ENCODE peak calls at places on chromosomes 4 and X, in seven cellular contexts. One of them, this sample, is unnamed.

GRCh38 chr4:152536545-152537182 is 772 bp upstream of the FBXW7 start:
- DNase-seq in mesothelial cell of epicardium: no peak
- DNase-seq in heart left ventricle: peak; percentile 32
- DNase-seq in NCI-H510A: peak; percentile 6
- DNase-seq in psoas muscle: no peak
- DNase-seq in stimulated activated CD8-positive, alpha-beta memory T cell treated with anti-CD3 and anti-CD28 coated beads, Interleukin-7, amount 100 ng/mL, for 24 hours: peak; percentile 52
- DNase-seq in T-cell: no peak
- DNase-seq in this sample: no peak

GRCh38 chr4:1576961-1577814 is 106.9 kb downstream of the FAM53A start:
- DNase-seq in stimulated activated CD8-positive, alpha-beta memory T cell treated with anti-CD3 and anti-CD28 coated beads, Interleukin-7, amount 100 ng/mL, for 24 hours: no peak
- DNase-seq in mesothelial cell of epicardium: no peak
- DNase-seq in T-cell: no peak
- DNase-seq in NCI-H510A: no peak
- DNase-seq in heart left ventricle: no peak
- DNase-seq in psoas muscle: peak; percentile 8
- DNase-seq in this sample: peak; percentile 13

GRCh38 chr4:163161536-163162205 is 5.0 kb downstream of the NAF1 start:
- DNase-seq in NCI-H510A: no peak
- DNase-seq in psoas muscle: no peak
- DNase-seq in mesothelial cell of epicardium: no peak
- DNase-seq in heart left ventricle: no peak
- DNase-seq in T-cell: no peak
- DNase-seq in stimulated activated CD8-positive, alpha-beta memory T cell treated with anti-CD3 and anti-CD28 coated beads, Interleukin-7, amount 100 ng/mL, for 24 hours: no peak
- DNase-seq in this sample: no peak

GRCh38 chrX:38880460-38880859 is 79.2 kb downstream of the MID1IP1 start:
- DNase-seq in stimulated activated CD8-positive, alpha-beta memory T cell treated with anti-CD3 and anti-CD28 coated beads, Interleukin-7, amount 100 ng/mL, for 24 hours: no peak
- DNase-seq in T-cell: no peak
- DNase-seq in mesothelial cell of epicardium: no peak
- DNase-seq in heart left ventricle: no peak
- DNase-seq in NCI-H510A: peak; percentile 8
- DNase-seq in psoas muscle: no peak
- DNase-seq in this sample: no peak

GRCh38 chr4:184529283-184529682 is 54.9 kb upstream of the IRF2 start:
- DNase-seq in T-cell: no peak
- DNase-seq in psoas muscle: no peak
- DNase-seq in mesothelial cell of epicardium: no peak
- DNase-seq in heart left ventricle: no peak
- DNase-seq in NCI-H510A: no peak
- DNase-seq in stimulated activated CD8-positive, alpha-beta memory T cell treated with anti-CD3 and anti-CD28 coated beads, Interleukin-7, amount 100 ng/mL, for 24 hours: no peak
- DNase-seq in this sample: no peak

GRCh38 chr4:46441116-46441859 is 51.4 kb upstream of the GABRA2 start:
- DNase-seq in NCI-H510A: no peak
- DNase-seq in mesothelial cell of epicardium: no peak
- DNase-seq in heart left ventricle: no peak
- DNase-seq in psoas muscle: no peak
- DNase-seq in stimulated activated CD8-positive, alpha-beta memory T cell treated with anti-CD3 and anti-CD28 coated beads, Interleukin-7, amount 100 ng/mL, for 24 hours: no peak
- DNase-seq in T-cell: no peak
- DNase-seq in this sample: no peak

GRCh38 chrX:155889328-155889727 is 8.2 kb downstream of the VAMP7 start:
- DNase-seq in stimulated activated CD8-positive, alpha-beta memory T cell treated with anti-CD3 and anti-CD28 coated beads, Interleukin-7, amount 100 ng/mL, for 24 hours: no peak
- DNase-seq in psoas muscle: no peak
- DNase-seq in heart left ventricle: no peak
- DNase-seq in mesothelial cell of epicardium: no peak
- DNase-seq in NCI-H510A: no peak
- DNase-seq in T-cell: no peak
- DNase-seq in this sample: no peak

GRCh38 chr4:34878961-34879360 is 1365.4 kb downstream of the ARAP2 start:
- DNase-seq in T-cell: no peak
- DNase-seq in NCI-H510A: no peak
- DNase-seq in heart left ventricle: no peak
- DNase-seq in mesothelial cell of epicardium: no peak
- DNase-seq in psoas muscle: no peak
- DNase-seq in stimulated activated CD8-positive, alpha-beta memory T cell treated with anti-CD3 and anti-CD28 coated beads, Interleukin-7, amount 100 ng/mL, for 24 hours: no peak
- DNase-seq in this sample: no peak

GRCh38 chr4:161696957-161697356 is 466.8 kb downstream of the FSTL5 start:
- DNase-seq in NCI-H510A: no peak
- DNase-seq in heart left ventricle: no peak
- DNase-seq in psoas muscle: no peak
- DNase-seq in T-cell: no peak
- DNase-seq in mesothelial cell of epicardium: no peak
- DNase-seq in stimulated activated CD8-positive, alpha-beta memory T cell treated with anti-CD3 and anti-CD28 coated beads, Interleukin-7, amount 100 ng/mL, for 24 hours: no peak
- DNase-seq in this sample: no peak

GRCh38 chr4:143558823-143559756 is 45.6 kb downstream of the SMARCA5 start:
- DNase-seq in NCI-H510A: peak; percentile 75
- DNase-seq in T-cell: peak; percentile 64
- DNase-seq in mesothelial cell of epicardium: no peak
- DNase-seq in heart left ventricle: peak; percentile 63
- DNase-seq in psoas muscle: peak; percentile 55
- DNase-seq in stimulated activated CD8-positive, alpha-beta memory T cell treated with anti-CD3 and anti-CD28 coated beads, Interleukin-7, amount 100 ng/mL, for 24 hours: peak; percentile 20
- DNase-seq in this sample: peak; percentile 85

GRCh38 chrX:30488092-30488491 is 89.5 kb downstream of the TASL start:
- DNase-seq in NCI-H510A: no peak
- DNase-seq in mesothelial cell of epicardium: no peak
- DNase-seq in heart left ventricle: no peak
- DNase-seq in psoas muscle: no peak
- DNase-seq in stimulated activated CD8-positive, alpha-beta memory T cell treated with anti-CD3 and anti-CD28 coated beads, Interleukin-7, amount 100 ng/mL, for 24 hours: no peak
- DNase-seq in T-cell: no peak
- DNase-seq in this sample: no peak

GRCh38 chr4:7691992-7692391 is 247.7 kb downstream of the AFAP1 start:
- DNase-seq in T-cell: no peak
- DNase-seq in heart left ventricle: peak; percentile 48
- DNase-seq in stimulated activated CD8-positive, alpha-beta memory T cell treated with anti-CD3 and anti-CD28 coated beads, Interleukin-7, amount 100 ng/mL, for 24 hours: no peak
- DNase-seq in NCI-H510A: peak; percentile 35
- DNase-seq in psoas muscle: no peak
- DNase-seq in mesothelial cell of epicardium: no peak
- DNase-seq in this sample: no peak

GRCh38 chrX:41029332-41029731 is 55.9 kb upstream of the USP9X start:
- DNase-seq in heart left ventricle: no peak
- DNase-seq in stimulated activated CD8-positive, alpha-beta memory T cell treated with anti-CD3 and anti-CD28 coated beads, Interleukin-7, amount 100 ng/mL, for 24 hours: no peak
- DNase-seq in T-cell: no peak
- DNase-seq in NCI-H510A: no peak
- DNase-seq in psoas muscle: no peak
- DNase-seq in mesothelial cell of epicardium: no peak
- DNase-seq in this sample: no peak

GRCh38 chr4:104064650-104065577 is 345.1 kb upstream of the TACR3 start:
- DNase-seq in NCI-H510A: peak; percentile 16
- DNase-seq in mesothelial cell of epicardium: peak; percentile 59
- DNase-seq in stimulated activated CD8-positive, alpha-beta memory T cell treated with anti-CD3 and anti-CD28 coated beads, Interleukin-7, amount 100 ng/mL, for 24 hours: no peak
- DNase-seq in psoas muscle: no peak
- DNase-seq in T-cell: no peak
- DNase-seq in heart left ventricle: peak; percentile 16
- DNase-seq in this sample: peak; percentile 53

GRCh38 chr4:112895785-112896184 is 153.7 kb upstream of the ANK2 start:
- DNase-seq in T-cell: no peak
- DNase-seq in heart left ventricle: no peak
- DNase-seq in NCI-H510A: no peak
- DNase-seq in psoas muscle: no peak
- DNase-seq in mesothelial cell of epicardium: no peak
- DNase-seq in stimulated activated CD8-positive, alpha-beta memory T cell treated with anti-CD3 and anti-CD28 coated beads, Interleukin-7, amount 100 ng/mL, for 24 hours: no peak
- DNase-seq in this sample: no peak

GRCh38 chr4:111136438-111136837 is 513.6 kb upstream of the PITX2 start:
- DNase-seq in mesothelial cell of epicardium: no peak
- DNase-seq in heart left ventricle: no peak
- DNase-seq in stimulated activated CD8-positive, alpha-beta memory T cell treated with anti-CD3 and anti-CD28 coated beads, Interleukin-7, amount 100 ng/mL, for 24 hours: no peak
- DNase-seq in T-cell: no peak
- DNase-seq in psoas muscle: no peak
- DNase-seq in NCI-H510A: no peak
- DNase-seq in this sample: no peak

GRCh38 chr4:139367421-139368090 is 65.3 kb upstream of the NDUFC1 start:
- DNase-seq in heart left ventricle: no peak
- DNase-seq in stimulated activated CD8-positive, alpha-beta memory T cell treated with anti-CD3 and anti-CD28 coated beads, Interleukin-7, amount 100 ng/mL, for 24 hours: no peak
- DNase-seq in mesothelial cell of epicardium: no peak
- DNase-seq in T-cell: no peak
- DNase-seq in psoas muscle: no peak
- DNase-seq in NCI-H510A: no peak
- DNase-seq in this sample: no peak

GRCh38 chr4:110959041-110959643 is 336.3 kb upstream of the PITX2 start:
- DNase-seq in mesothelial cell of epicardium: no peak
- DNase-seq in NCI-H510A: no peak
- DNase-seq in stimulated activated CD8-positive, alpha-beta memory T cell treated with anti-CD3 and anti-CD28 coated beads, Interleukin-7, amount 100 ng/mL, for 24 hours: no peak
- DNase-seq in heart left ventricle: no peak
- DNase-seq in T-cell: no peak
- DNase-seq in psoas muscle: no peak
- DNase-seq in this sample: no peak

GRCh38 chr4:154390324-154390723 is 101.3 kb downstream of the DCHS2 start:
- DNase-seq in heart left ventricle: no peak
- DNase-seq in T-cell: no peak
- DNase-seq in mesothelial cell of epicardium: no peak
- DNase-seq in NCI-H510A: no peak
- DNase-seq in psoas muscle: no peak
- DNase-seq in stimulated activated CD8-positive, alpha-beta memory T cell treated with anti-CD3 and anti-CD28 coated beads, Interleukin-7, amount 100 ng/mL, for 24 hours: no peak
- DNase-seq in this sample: no peak

GRCh38 chr4:165204462-165204830 is 2.9 kb upstream of the KLHL2 start:
- DNase-seq in T-cell: no peak
- DNase-seq in NCI-H510A: no peak
- DNase-seq in stimulated activated CD8-positive, alpha-beta memory T cell treated with anti-CD3 and anti-CD28 coated beads, Interleukin-7, amount 100 ng/mL, for 24 hours: no peak
- DNase-seq in mesothelial cell of epicardium: no peak
- DNase-seq in heart left ventricle: no peak
- DNase-seq in psoas muscle: no peak
- DNase-seq in this sample: no peak

GRCh38 chr4:113539408-113539807 is 222.1 kb downstream of the CAMK2D start:
- DNase-seq in psoas muscle: no peak
- DNase-seq in heart left ventricle: no peak
- DNase-seq in mesothelial cell of epicardium: no peak
- DNase-seq in T-cell: no peak
- DNase-seq in NCI-H510A: no peak
- DNase-seq in stimulated activated CD8-positive, alpha-beta memory T cell treated with anti-CD3 and anti-CD28 coated beads, Interleukin-7, amount 100 ng/mL, for 24 hours: no peak
- DNase-seq in this sample: no peak

GRCh38 chr4:167897116-167897515 is 195.2 kb upstream of the ANXA10 start:
- DNase-seq in psoas muscle: no peak
- DNase-seq in stimulated activated CD8-positive, alpha-beta memory T cell treated with anti-CD3 and anti-CD28 coated beads, Interleukin-7, amount 100 ng/mL, for 24 hours: no peak
- DNase-seq in heart left ventricle: no peak
- DNase-seq in NCI-H510A: peak; percentile 49
- DNase-seq in T-cell: no peak
- DNase-seq in mesothelial cell of epicardium: no peak
- DNase-seq in this sample: no peak

GRCh38 chr4:137420901-137421384 is 111.4 kb downstream of the PCDH18 start:
- DNase-seq in NCI-H510A: no peak
- DNase-seq in T-cell: no peak
- DNase-seq in psoas muscle: no peak
- DNase-seq in stimulated activated CD8-positive, alpha-beta memory T cell treated with anti-CD3 and anti-CD28 coated beads, Interleukin-7, amount 100 ng/mL, for 24 hours: no peak
- DNase-seq in heart left ventricle: no peak
- DNase-seq in mesothelial cell of epicardium: no peak
- DNase-seq in this sample: no peak

GRCh38 chr4:59057804-59058203 is 1947.6 kb upstream of the IGFBP7 start:
- DNase-seq in stimulated activated CD8-positive, alpha-beta memory T cell treated with anti-CD3 and anti-CD28 coated beads, Interleukin-7, amount 100 ng/mL, for 24 hours: no peak
- DNase-seq in mesothelial cell of epicardium: no peak
- DNase-seq in NCI-H510A: no peak
- DNase-seq in T-cell: no peak
- DNase-seq in heart left ventricle: no peak
- DNase-seq in psoas muscle: no peak
- DNase-seq in this sample: no peak

GRCh38 chr4:4323705-4324534 is 33.9 kb downstream of the ZBTB49 start:
- DNase-seq in T-cell: no peak
- DNase-seq in mesothelial cell of epicardium: no peak
- DNase-seq in NCI-H510A: no peak
- DNase-seq in heart left ventricle: no peak
- DNase-seq in stimulated activated CD8-positive, alpha-beta memory T cell treated with anti-CD3 and anti-CD28 coated beads, Interleukin-7, amount 100 ng/mL, for 24 hours: no peak
- DNase-seq in psoas muscle: no peak
- DNase-seq in this sample: no peak

GRCh38 chr4:38266616-38267015 is 306.4 kb downstream of the PTTG2 start:
- DNase-seq in mesothelial cell of epicardium: no peak
- DNase-seq in stimulated activated CD8-positive, alpha-beta memory T cell treated with anti-CD3 and anti-CD28 coated beads, Interleukin-7, amount 100 ng/mL, for 24 hours: no peak
- DNase-seq in T-cell: no peak
- DNase-seq in NCI-H510A: no peak
- DNase-seq in heart left ventricle: no peak
- DNase-seq in psoas muscle: no peak
- DNase-seq in this sample: no peak

GRCh38 chrX:480861-481417 is 94.2 kb upstream of the PPP2R3B start:
- DNase-seq in psoas muscle: no peak
- DNase-seq in T-cell: no peak
- DNase-seq in heart left ventricle: no peak
- DNase-seq in mesothelial cell of epicardium: no peak
- DNase-seq in NCI-H510A: no peak
- DNase-seq in stimulated activated CD8-positive, alpha-beta memory T cell treated with anti-CD3 and anti-CD28 coated beads, Interleukin-7, amount 100 ng/mL, for 24 hours: no peak
- DNase-seq in this sample: no peak

GRCh38 chr4:74555231-74555630 is 110.3 kb downstream of the AREG start:
- DNase-seq in psoas muscle: no peak
- DNase-seq in mesothelial cell of epicardium: no peak
- DNase-seq in T-cell: no peak
- DNase-seq in stimulated activated CD8-positive, alpha-beta memory T cell treated with anti-CD3 and anti-CD28 coated beads, Interleukin-7, amount 100 ng/mL, for 24 hours: no peak
- DNase-seq in heart left ventricle: no peak
- DNase-seq in NCI-H510A: peak; percentile 1
- DNase-seq in this sample: no peak

GRCh38 chr4:62771656-62772557 is 1571.8 kb downstream of the ADGRL3 start:
- DNase-seq in heart left ventricle: no peak
- DNase-seq in mesothelial cell of epicardium: no peak
- DNase-seq in T-cell: no peak
- DNase-seq in NCI-H510A: no peak
- DNase-seq in stimulated activated CD8-positive, alpha-beta memory T cell treated with anti-CD3 and anti-CD28 coated beads, Interleukin-7, amount 100 ng/mL, for 24 hours: no peak
- DNase-seq in psoas muscle: no peak
- DNase-seq in this sample: no peak

GRCh38 chr4:165248102-165248501 is 40.7 kb downstream of the KLHL2 start:
- DNase-seq in psoas muscle: no peak
- DNase-seq in NCI-H510A: no peak
- DNase-seq in mesothelial cell of epicardium: no peak
- DNase-seq in T-cell: no peak
- DNase-seq in heart left ventricle: no peak
- DNase-seq in stimulated activated CD8-positive, alpha-beta memory T cell treated with anti-CD3 and anti-CD28 coated beads, Interleukin-7, amount 100 ng/mL, for 24 hours: no peak
- DNase-seq in this sample: no peak

GRCh38 chr4:153792007-153792892 is 3.4 kb upstream of the SFRP2 start:
- DNase-seq in NCI-H510A: no peak
- DNase-seq in heart left ventricle: peak; percentile 32
- DNase-seq in stimulated activated CD8-positive, alpha-beta memory T cell treated with anti-CD3 and anti-CD28 coated beads, Interleukin-7, amount 100 ng/mL, for 24 hours: peak; percentile 21
- DNase-seq in T-cell: no peak
- DNase-seq in mesothelial cell of epicardium: peak; percentile 76
- DNase-seq in psoas muscle: peak; percentile 74
- DNase-seq in this sample: peak; percentile 82

This sample was measured in right cardiac atrium.